ENCODE peak calls at places on chromosomes 5 and 9, in seven cellular contexts. One of them, this sample, is unnamed.

GRCh38 chr5:131575660-131576227 is 59.3 kb downstream of the RAPGEF6 start:
- DNase-seq in skeletal muscle cell: no peak
- DNase-seq in SK-N-SH: no peak
- DNase-seq in fibroblast of lung: no peak
- DNase-seq in fibroblast of pulmonary artery: no peak
- DNase-seq in aorta: no peak
- DNase-seq in OCI-LY7: no peak
- DNase-seq in this sample: no peak

GRCh38 chr9:137021574-137021978 is 6.5 kb downstream of the ABCA2 start:
- DNase-seq in skeletal muscle cell: no peak
- DNase-seq in SK-N-SH: no peak
- DNase-seq in fibroblast of lung: no peak
- DNase-seq in fibroblast of pulmonary artery: no peak
- DNase-seq in aorta: no peak
- DNase-seq in OCI-LY7: no peak
- DNase-seq in this sample: no peak

GRCh38 chr5:31771500-31771899 is 132.6 kb downstream of the PDZD2 start:
- DNase-seq in skeletal muscle cell: no peak
- DNase-seq in SK-N-SH: no peak
- DNase-seq in fibroblast of lung: no peak
- DNase-seq in fibroblast of pulmonary artery: no peak
- DNase-seq in aorta: no peak
- DNase-seq in OCI-LY7: no peak
- DNase-seq in this sample: no peak

GRCh38 chr9:126556560-126557250 is 57.0 kb upstream of the LMX1B start:
- DNase-seq in skeletal muscle cell: no peak
- DNase-seq in SK-N-SH: no peak
- DNase-seq in fibroblast of lung: no peak
- DNase-seq in fibroblast of pulmonary artery: no peak
- DNase-seq in aorta: no peak
- DNase-seq in OCI-LY7: no peak
- DNase-seq in this sample: no peak

GRCh38 chr5:90932052-90932699 is 373.6 kb downstream of the ADGRV1 start:
- DNase-seq in skeletal muscle cell: peak
- DNase-seq in SK-N-SH: peak
- DNase-seq in fibroblast of lung: peak
- DNase-seq in fibroblast of pulmonary artery: peak
- DNase-seq in aorta: no peak
- DNase-seq in OCI-LY7: peak
- DNase-seq in this sample: peak

GRCh38 chr5:146772881-146773440 is 105.6 kb downstream of the PPP2R2B start:
- DNase-seq in skeletal muscle cell: no peak
- DNase-seq in SK-N-SH: no peak
- DNase-seq in fibroblast of lung: peak
- DNase-seq in fibroblast of pulmonary artery: no peak
- DNase-seq in aorta: no peak
- DNase-seq in OCI-LY7: no peak
- DNase-seq in this sample: no peak

GRCh38 chr5:35857004-35857345 is 284 bp downstream of the IL7R start:
- DNase-seq in skeletal muscle cell: no peak
- DNase-seq in SK-N-SH: no peak
- DNase-seq in fibroblast of lung: peak
- DNase-seq in fibroblast of pulmonary artery: no peak
- DNase-seq in aorta: no peak
- DNase-seq in OCI-LY7: no peak
- DNase-seq in this sample: peak

GRCh38 chr5:152178350-152178699 is 226.8 kb downstream of the NMUR2 start:
- DNase-seq in skeletal muscle cell: no peak
- DNase-seq in SK-N-SH: no peak
- DNase-seq in fibroblast of lung: no peak
- DNase-seq in fibroblast of pulmonary artery: no peak
- DNase-seq in aorta: no peak
- DNase-seq in OCI-LY7: no peak
- DNase-seq in this sample: no peak

GRCh38 chr9:123784513-123784912 is 145.4 kb downstream of the DENND1A start:
- DNase-seq in skeletal muscle cell: peak
- DNase-seq in SK-N-SH: no peak
- DNase-seq in fibroblast of lung: peak
- DNase-seq in fibroblast of pulmonary artery: peak
- DNase-seq in aorta: no peak
- DNase-seq in OCI-LY7: no peak
- DNase-seq in this sample: peak

GRCh38 chr5:179268399-179268952 is 76.8 kb downstream of the ADAMTS2 start:
- DNase-seq in skeletal muscle cell: no peak
- DNase-seq in SK-N-SH: peak
- DNase-seq in fibroblast of lung: no peak
- DNase-seq in fibroblast of pulmonary artery: no peak
- DNase-seq in aorta: peak
- DNase-seq in OCI-LY7: no peak
- DNase-seq in this sample: no peak

GRCh38 chr5:137594717-137595116 is 95.6 kb upstream of the SPOCK1 start:
- DNase-seq in skeletal muscle cell: no peak
- DNase-seq in SK-N-SH: no peak
- DNase-seq in fibroblast of lung: peak
- DNase-seq in fibroblast of pulmonary artery: peak
- DNase-seq in aorta: no peak
- DNase-seq in OCI-LY7: no peak
- DNase-seq in this sample: peak

GRCh38 chr5:171388816-171389168 is 1.1 kb downstream of the NPM1 start:
- DNase-seq in skeletal muscle cell: no peak
- DNase-seq in SK-N-SH: no peak
- DNase-seq in fibroblast of lung: peak
- DNase-seq in fibroblast of pulmonary artery: no peak
- DNase-seq in aorta: no peak
- DNase-seq in OCI-LY7: no peak
- DNase-seq in this sample: no peak

GRCh38 chr5:144864113-144864512 is 693.4 kb downstream of the KCTD16 start:
- DNase-seq in skeletal muscle cell: no peak
- DNase-seq in SK-N-SH: no peak
- DNase-seq in fibroblast of lung: no peak
- DNase-seq in fibroblast of pulmonary artery: no peak
- DNase-seq in aorta: no peak
- DNase-seq in OCI-LY7: peak
- DNase-seq in this sample: no peak

GRCh38 chr5:68070641-68071191 is 144.8 kb upstream of the PIK3R1 start:
- DNase-seq in skeletal muscle cell: no peak
- DNase-seq in SK-N-SH: no peak
- DNase-seq in fibroblast of lung: no peak
- DNase-seq in fibroblast of pulmonary artery: no peak
- DNase-seq in aorta: no peak
- DNase-seq in OCI-LY7: no peak
- DNase-seq in this sample: no peak

GRCh38 chr9:87862536-87863268 is 20.0 kb upstream of the SPATA31E1 start:
- DNase-seq in skeletal muscle cell: no peak
- DNase-seq in SK-N-SH: no peak
- DNase-seq in fibroblast of lung: peak
- DNase-seq in fibroblast of pulmonary artery: peak
- DNase-seq in aorta: no peak
- DNase-seq in OCI-LY7: no peak
- DNase-seq in this sample: peak

GRCh38 chr5:13108281-13108680 is 836.2 kb downstream of the DNAH5 start:
- DNase-seq in skeletal muscle cell: no peak
- DNase-seq in SK-N-SH: no peak
- DNase-seq in fibroblast of lung: peak
- DNase-seq in fibroblast of pulmonary artery: no peak
- DNase-seq in aorta: no peak
- DNase-seq in OCI-LY7: no peak
- DNase-seq in this sample: no peak

DNA sequence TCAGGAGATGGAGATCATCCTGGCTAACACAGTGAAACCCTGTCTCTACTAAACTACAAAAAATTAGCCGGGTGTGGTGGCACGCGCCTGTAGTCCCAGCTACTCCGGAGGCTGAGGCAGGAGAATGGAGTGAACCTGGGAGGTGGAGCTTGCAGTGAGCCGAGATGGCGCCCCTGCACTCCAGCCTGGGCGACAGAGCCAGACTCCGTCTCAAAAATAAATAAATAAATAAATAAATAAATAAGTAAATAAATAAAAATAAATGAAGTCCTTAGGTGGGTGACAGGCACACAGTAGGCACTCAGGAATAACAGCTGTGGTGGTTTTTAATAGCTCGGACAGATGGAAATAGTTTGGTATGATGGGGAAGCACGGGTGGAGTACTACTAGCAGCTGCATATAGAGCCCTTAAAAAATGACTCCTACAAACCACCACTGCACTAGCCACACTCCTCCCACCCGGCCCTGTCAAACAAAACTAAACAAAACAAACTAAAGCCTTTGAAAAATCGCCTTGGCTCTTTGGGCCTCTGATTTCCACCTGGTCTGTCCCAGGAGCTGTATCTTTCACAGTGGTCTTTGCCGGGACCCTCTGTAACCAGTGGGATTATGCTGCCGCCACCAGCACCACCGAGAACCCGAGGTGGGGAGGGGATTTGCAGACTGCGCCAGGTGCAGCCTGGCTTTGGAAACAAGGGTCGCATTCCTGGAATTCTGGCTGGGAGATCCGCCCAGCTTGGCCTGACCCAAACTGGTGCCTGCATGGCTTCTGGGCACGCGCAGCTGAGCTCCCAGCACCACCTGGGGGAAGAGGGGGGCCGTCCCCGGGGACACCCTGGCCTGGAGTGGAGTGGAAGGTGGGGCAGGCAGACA is 5.1 kb upstream of the WDR5 start:
- DNase-seq in skeletal muscle cell: no peak
- DNase-seq in SK-N-SH: no peak
- DNase-seq in fibroblast of lung: peak
- DNase-seq in fibroblast of pulmonary artery: no peak
- DNase-seq in aorta: peak
- DNase-seq in OCI-LY7: no peak
- DNase-seq in this sample: no peak
- H3K4me3 ChIP-seq in skeletal muscle cell: no peak
- H3K4me3 ChIP-seq in SK-N-SH: no peak
- H3K4me3 ChIP-seq in fibroblast of lung: no peak
- H3K4me3 ChIP-seq in fibroblast of pulmonary artery: no peak
- H3K4me3 ChIP-seq in aorta: no peak
- H3K4me3 ChIP-seq in OCI-LY7: no peak
- H3K4me3 ChIP-seq in this sample: no peak

DNA sequence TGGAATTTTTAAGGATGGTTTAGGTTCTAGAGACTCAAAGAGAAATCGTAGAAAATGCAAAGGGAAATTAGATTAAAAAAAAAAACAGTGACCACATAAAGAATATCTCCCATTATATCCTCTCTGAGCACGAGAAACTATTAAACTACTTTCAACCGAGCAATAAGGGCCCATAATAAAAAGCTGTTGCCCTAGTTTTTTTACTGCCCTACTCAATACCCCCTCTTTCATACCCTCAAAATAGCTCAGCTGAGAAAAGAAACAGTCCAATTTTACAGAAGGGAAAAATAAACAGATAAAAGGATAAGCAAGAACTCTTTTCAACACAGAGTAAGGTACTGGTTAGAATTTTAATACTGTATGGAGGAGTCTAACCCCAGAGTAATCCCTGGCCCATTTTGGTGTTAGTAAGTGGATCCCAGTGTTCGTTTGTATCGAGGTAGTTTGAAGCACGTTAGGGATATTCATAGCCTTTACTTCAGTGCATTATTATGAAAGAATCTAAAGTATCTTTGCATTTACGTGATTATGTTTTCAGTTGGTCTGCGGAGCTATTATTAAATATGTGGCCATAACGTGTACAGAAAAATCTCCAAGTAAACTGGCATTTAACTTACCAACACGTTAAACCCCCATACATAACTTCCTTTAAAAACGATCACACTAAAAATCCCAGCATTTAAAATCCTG is 980 bp upstream of the RHOBTB3 start:
- DNase-seq in skeletal muscle cell: no peak
- DNase-seq in SK-N-SH: no peak
- DNase-seq in fibroblast of lung: peak
- DNase-seq in fibroblast of pulmonary artery: no peak
- DNase-seq in aorta: no peak
- DNase-seq in OCI-LY7: no peak
- DNase-seq in this sample: no peak
- H3K4me3 ChIP-seq in skeletal muscle cell: peak
- H3K4me3 ChIP-seq in SK-N-SH: peak
- H3K4me3 ChIP-seq in fibroblast of lung: peak
- H3K4me3 ChIP-seq in fibroblast of pulmonary artery: peak
- H3K4me3 ChIP-seq in aorta: peak
- H3K4me3 ChIP-seq in OCI-LY7: peak
- H3K4me3 ChIP-seq in this sample: peak

GRCh38 chr5:142820447-142820846 is 50.3 kb downstream of the ARHGAP26 start:
- DNase-seq in skeletal muscle cell: no peak
- DNase-seq in SK-N-SH: no peak
- DNase-seq in fibroblast of lung: no peak
- DNase-seq in fibroblast of pulmonary artery: no peak
- DNase-seq in aorta: no peak
- DNase-seq in OCI-LY7: no peak
- DNase-seq in this sample: no peak

GRCh38 chr5:142821027-142821732 is 51.0 kb downstream of the ARHGAP26 start:
- DNase-seq in skeletal muscle cell: no peak
- DNase-seq in SK-N-SH: no peak
- DNase-seq in fibroblast of lung: no peak
- DNase-seq in fibroblast of pulmonary artery: no peak
- DNase-seq in aorta: no peak
- DNase-seq in OCI-LY7: no peak
- DNase-seq in this sample: no peak

GRCh38 chr5:142817961-142818431 is 47.8 kb downstream of the ARHGAP26 start:
- DNase-seq in skeletal muscle cell: no peak
- DNase-seq in SK-N-SH: no peak
- DNase-seq in fibroblast of lung: no peak
- DNase-seq in fibroblast of pulmonary artery: no peak
- DNase-seq in aorta: no peak
- DNase-seq in OCI-LY7: no peak
- DNase-seq in this sample: no peak

GRCh38 chr5:142819816-142820215 is 49.6 kb downstream of the ARHGAP26 start:
- DNase-seq in skeletal muscle cell: no peak
- DNase-seq in SK-N-SH: no peak
- DNase-seq in fibroblast of lung: no peak
- DNase-seq in fibroblast of pulmonary artery: peak
- DNase-seq in aorta: no peak
- DNase-seq in OCI-LY7: no peak
- DNase-seq in this sample: no peak

GRCh38 chr5:142819292-142819691 is 49.1 kb downstream of the ARHGAP26 start:
- DNase-seq in skeletal muscle cell: no peak
- DNase-seq in SK-N-SH: no peak
- DNase-seq in fibroblast of lung: no peak
- DNase-seq in fibroblast of pulmonary artery: no peak
- DNase-seq in aorta: no peak
- DNase-seq in OCI-LY7: no peak
- DNase-seq in this sample: no peak
- H3K4me3 ChIP-seq in skeletal muscle cell: no peak
- H3K4me3 ChIP-seq in SK-N-SH: no peak
- H3K4me3 ChIP-seq in fibroblast of lung: no peak
- H3K4me3 ChIP-seq in fibroblast of pulmonary artery: no peak
- H3K4me3 ChIP-seq in aorta: no peak
- H3K4me3 ChIP-seq in OCI-LY7: no peak
- H3K4me3 ChIP-seq in this sample: no peak

DNA sequence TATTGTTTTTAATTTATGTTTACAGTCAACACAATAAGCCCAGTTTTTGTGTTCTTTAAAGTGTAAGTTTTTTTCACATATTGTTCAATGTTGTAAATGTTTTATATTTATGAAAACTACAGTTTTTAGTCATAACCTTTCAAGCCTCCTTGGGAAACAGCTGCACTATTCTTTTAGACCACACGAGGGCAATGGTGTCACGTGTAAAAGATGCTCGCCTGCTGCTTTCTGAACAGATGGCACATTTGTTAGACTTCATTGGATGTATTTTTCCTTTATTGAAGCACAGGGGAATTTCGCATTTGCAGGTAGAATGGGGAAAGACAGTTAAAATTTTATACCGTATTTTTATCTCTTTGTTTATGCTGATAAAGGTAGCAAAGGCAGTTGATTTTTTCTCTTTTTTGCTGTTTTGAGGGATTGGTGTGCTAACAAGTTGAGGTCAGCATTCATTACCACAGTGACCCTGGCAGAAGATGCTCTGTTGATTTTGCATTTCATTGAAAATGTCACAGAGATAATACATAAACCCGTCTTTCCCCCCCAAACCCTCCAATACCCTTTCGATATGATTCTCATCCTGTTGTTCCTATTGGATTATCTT is 59.0 kb downstream of the MAT2B start:
- DNase-seq in skeletal muscle cell: no peak
- DNase-seq in SK-N-SH: peak
- DNase-seq in fibroblast of lung: peak
- DNase-seq in fibroblast of pulmonary artery: peak
- DNase-seq in aorta: no peak
- DNase-seq in OCI-LY7: peak
- DNase-seq in this sample: peak
- H3K4me3 ChIP-seq in skeletal muscle cell: no peak
- H3K4me3 ChIP-seq in SK-N-SH: no peak
- H3K4me3 ChIP-seq in fibroblast of lung: no peak
- H3K4me3 ChIP-seq in fibroblast of pulmonary artery: no peak
- H3K4me3 ChIP-seq in aorta: no peak
- H3K4me3 ChIP-seq in OCI-LY7: no peak
- H3K4me3 ChIP-seq in this sample: no peak

This sample was measured in astrocyte of the spinal cord.